ENCODE peak calls at places on chromosomes 7 and 10, in eight cellular contexts. C is endothelial cell of umbilical vein, P is A549, E is neuronal stem cell, D is fibroblast of lung, G is mammary epithelial cell, W is astrocyte, K is OCI-LY7. B is an unnamed sample.

GRCh38 chr10:47090903-47091302 is 179.7 kb downstream of the PTPN20 start:
- DNase-seq in P (no peak), E (no peak), K (no peak), W (no peak), G (no peak), D (no peak), C (no peak), B (no peak)

GRCh38 chr7:107613948-107614347 is 33.9 kb downstream of the BCAP29 start:
- DNase-seq in K (no peak), G (no peak), E (no peak), W (no peak), D (peak), P (no peak), C (no peak), B (no peak)

GRCh38 chr10:87700031-87700796 is 40.5 kb downstream of the PAPSS2 start:
- DNase-seq in W (peak), G (peak), C (no peak), K (no peak), D (peak), E (no peak), P (no peak), B (no peak)

GRCh38 chr7:2912684-2913439 is 68.8 kb upstream of the GNA12 start:
- DNase-seq in K (no peak), E (no peak), G (no peak), C (no peak), D (no peak), P (no peak), W (no peak), B (no peak)

GRCh38 chr7:70614237-70614984 is 517.5 kb upstream of the GALNT17 start:
- DNase-seq in K (peak), G (peak), D (peak), P (no peak), W (peak), E (no peak), C (no peak), B (peak)

GRCh38 chr7:34220501-34220900 is 315.2 kb downstream of the BMPER start:
- DNase-seq in C (peak), E (no peak), W (no peak), K (no peak), G (no peak), D (no peak), P (no peak), B (no peak)

GRCh38 chr10:87092861-87093460 is 1.7 kb downstream of the GLUD1 start:
- DNase-seq in P (no peak), K (peak), G (peak), D (peak), W (peak), E (no peak), C (peak), B (peak)

GRCh38 chr7:20352573-20353304 is 22.0 kb downstream of the ITGB8 start:
- DNase-seq in E (no peak), G (peak), K (no peak), C (peak), W (peak), D (peak), P (peak), B (no peak)

GRCh38 chr10:17771027-17771426 is 19.0 kb downstream of the TMEM236 start:
- DNase-seq in P (no peak), G (no peak), D (no peak), C (no peak), E (no peak), K (no peak), W (no peak), B (no peak)

GRCh38 chr7:3279147-3279818 is 21.8 kb upstream of the SDK1 start:
- DNase-seq in E (no peak), C (no peak), D (no peak), K (no peak), W (no peak), P (no peak), G (no peak), B (no peak)

GRCh38 chr7:38975944-38976392 is 1.7 kb upstream of the POU6F2 start:
- DNase-seq in G (no peak), K (no peak), C (no peak), E (peak), W (no peak), P (no peak), D (no peak), B (no peak)

DNA sequence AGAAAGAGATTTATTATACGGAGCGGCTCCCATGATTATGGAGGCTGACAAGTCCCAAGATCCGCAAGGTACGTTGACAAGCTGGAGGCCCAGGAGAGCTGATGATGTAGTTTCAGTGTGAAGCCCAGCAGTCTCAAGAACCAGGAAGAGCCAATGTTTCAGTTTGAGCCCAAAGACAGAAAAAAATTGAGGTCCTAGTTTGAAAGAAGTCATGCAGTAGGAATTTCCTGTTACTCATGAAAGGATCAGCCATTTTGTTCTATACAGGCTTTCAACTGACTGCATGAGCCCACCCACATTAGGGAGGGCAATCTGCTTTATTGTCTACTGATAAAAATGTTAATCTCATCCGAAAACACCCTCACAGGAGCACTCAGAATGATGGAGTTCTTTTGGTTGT is 51.5 kb downstream of the CCDC71L start:
- DNase-seq in G (peak), P (no peak), C (peak), W (peak), D (peak), K (no peak), E (no peak), B (no peak)
- H3K27ac ChIP-seq in G (peak), P (no peak), C (peak), W (peak), D (peak), K (no peak), E (no peak), B (no peak)

GRCh38 chr10:33238643-33239042 is 95.8 kb downstream of the NRP1 start:
- DNase-seq in D (peak), E (no peak), P (peak), C (no peak), K (no peak), W (peak), G (peak), B (no peak)
- H3K4me2 ChIP-seq in D (no peak), E (no peak), P (peak), C (no peak), K (no peak), W (peak), G (peak), B (no peak)

GRCh38 chr7:41698726-41699125 is 4.2 kb downstream of the INHBA start:
- DNase-seq in C (peak), P (no peak), W (peak), D (peak), K (no peak), E (no peak), G (peak), B (no peak)
- H3K27ac ChIP-seq in C (peak), P (no peak), W (peak), D (peak), K (no peak), E (no peak), G (peak), B (no peak)

GRCh38 chr7:1065263-1066260 is 21.2 kb downstream of the GPR146 start:
- DNase-seq in C (peak), P (peak), K (peak), D (peak), W (no peak), E (no peak), G (peak), B (peak)

GRCh38 chr7:1068656-1069055 is 19.3 kb upstream of the GPER1 start:
- DNase-seq in W (no peak), D (no peak), G (no peak), E (no peak), C (no peak), P (no peak), K (no peak), B (no peak)

GRCh38 chr7:1070544-1071342 is 17.2 kb upstream of the GPER1 start:
- DNase-seq in E (no peak), C (no peak), W (no peak), G (no peak), P (no peak), K (peak), D (no peak), B (no peak)

GRCh38 chr7:1064581-1064980 is 20.2 kb downstream of the GPR146 start:
- DNase-seq in C (no peak), D (no peak), P (no peak), W (no peak), G (no peak), E (no peak), K (no peak), B (no peak)

GRCh38 chr7:1068013-1068412 is 19.9 kb upstream of the GPER1 start:
- DNase-seq in G (no peak), P (no peak), C (no peak), D (no peak), E (no peak), W (no peak), K (no peak), B (no peak)
- H3K4me2 ChIP-seq in G (no peak), P (no peak), C (no peak), D (no peak), E (no peak), W (no peak), K (no peak), B (no peak)

GRCh38 chr10:126895214-126895781 is 9.9 kb upstream of the DOCK1 start:
- DNase-seq in C (no peak), E (no peak), P (no peak), W (no peak), K (no peak), D (no peak), G (no peak), B (no peak)
- H3K27ac ChIP-seq in C (no peak), E (no peak), P (no peak), W (no peak), K (no peak), D (no peak), G (no peak), B (no peak)

GRCh38 chr7:55369427-55369826 is 4.3 kb downstream of the LANCL2 start:
- DNase-seq in G (no peak), K (no peak), D (peak), C (peak), E (no peak), W (peak), P (no peak), B (peak)

GRCh38 chr7:55365680-55366460 is 733 bp downstream of the LANCL2 start:
- DNase-seq in C (peak), D (peak), K (peak), G (peak), W (peak), E (peak), P (peak), B (peak)

GRCh38 chr7:55366461-55367138 is 1.5 kb downstream of the LANCL2 start:
- DNase-seq in D (no peak), G (no peak), E (no peak), P (no peak), W (no peak), K (peak), C (no peak), B (peak)

GRCh38 chr7:55365103-55365679 is at the start of gene LANCL2:
- DNase-seq in D (peak), E (peak), W (peak), C (peak), P (peak), K (no peak), G (no peak), B (peak)

DNA sequence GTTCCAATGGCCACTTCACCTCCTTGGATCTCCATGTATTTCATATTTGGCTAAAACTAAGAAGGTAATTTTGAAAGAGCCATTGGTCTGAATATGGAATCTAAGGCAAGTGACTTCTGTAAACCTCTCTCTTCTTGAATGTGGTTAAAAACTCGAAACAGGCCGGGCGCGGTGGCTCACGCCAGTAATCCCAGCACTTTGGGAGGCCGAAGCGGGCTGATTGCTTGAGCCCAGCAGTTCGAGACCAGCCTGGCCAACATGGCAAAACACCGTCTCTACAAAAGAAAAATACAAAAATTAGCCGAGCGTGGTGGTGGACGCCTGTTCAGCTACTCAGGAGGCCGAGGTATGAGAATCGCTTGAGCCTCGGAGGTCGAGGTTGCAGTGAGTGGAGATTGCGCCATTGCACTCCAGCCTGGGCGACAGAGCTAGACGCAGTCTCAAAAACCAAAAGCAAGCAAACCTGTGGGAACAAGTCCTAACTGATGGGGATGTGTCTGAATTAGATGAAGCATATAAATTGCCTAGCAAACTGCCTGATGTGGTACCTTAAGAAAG is 2.2 kb downstream of the LANCL2 start:
- DNase-seq in P (no peak), K (no peak), C (no peak), W (no peak), G (no peak), E (no peak), D (no peak), B (no peak)
- H3K4me2 ChIP-seq in P (peak), K (peak), C (peak), W (peak), G (peak), E (peak), D (peak), B (peak)

GRCh38 chr7:130950741-130951140 is 216.7 kb upstream of the KLF14 start:
- DNase-seq in W (no peak), E (no peak), D (no peak), G (no peak), C (no peak), P (no peak), K (no peak), B (no peak)

GRCh38 chr7:130951303-130951975 is 217.4 kb upstream of the KLF14 start:
- DNase-seq in K (no peak), C (no peak), D (no peak), W (no peak), G (no peak), E (no peak), P (no peak), B (no peak)

GRCh38 chr7:130948913-130949312 is 214.9 kb upstream of the KLF14 start:
- DNase-seq in E (no peak), D (no peak), P (no peak), W (no peak), C (no peak), G (no peak), K (no peak), B (no peak)

GRCh38 chr7:130949550-130949949 is 215.5 kb upstream of the KLF14 start:
- DNase-seq in D (no peak), P (no peak), G (no peak), W (no peak), E (no peak), K (no peak), C (no peak), B (no peak)

GRCh38 chr7:130950054-130950453 is 216.0 kb upstream of the KLF14 start:
- DNase-seq in W (no peak), C (no peak), K (no peak), P (no peak), E (no peak), D (no peak), G (no peak), B (no peak)
- H3K27ac ChIP-seq in W (no peak), C (no peak), K (no peak), P (peak), E (no peak), D (no peak), G (no peak), B (peak)

B was measured in Karpas-422.